ENCODE peak calls at places on chromosome 14, in seven cellular contexts. One of them, this sample, is unnamed.
A peak's percentile ranks its signal among the peaks of the same experiment; 100 is the strongest.

GRCh38 chr14:106414464-106414863 is 888.1 kb downstream of the TMEM121 start:
- DNase-seq in putamen: no peak
- DNase-seq in HCEC 1CT: no peak
- DNase-seq in SIG-M5: no peak
- DNase-seq in stromal cell of bone marrow: no peak
- DNase-seq in tibial artery: no peak
- DNase-seq in activated CD8-positive, alpha-beta memory T cell treated with anti-CD3 and anti-CD28 coated beads, Interleukin-2, amount 50 U/mL, for 4 hours: no peak
- DNase-seq in this sample: no peak

GRCh38 chr14:77043177-77043983 is 14.9 kb upstream of the IRF2BPL start:
- DNase-seq in activated CD8-positive, alpha-beta memory T cell treated with anti-CD3 and anti-CD28 coated beads, Interleukin-2, amount 50 U/mL, for 4 hours: peak; percentile 55
- DNase-seq in SIG-M5: peak; percentile 44
- DNase-seq in tibial artery: peak; percentile 57
- DNase-seq in HCEC 1CT: peak; percentile 91
- DNase-seq in putamen: peak; percentile 81
- DNase-seq in stromal cell of bone marrow: peak; percentile 78
- DNase-seq in this sample: peak; percentile 56

GRCh38 chr14:105013150-105013787 is 7.6 kb downstream of the CDCA4 start:
- DNase-seq in stromal cell of bone marrow: no peak
- DNase-seq in putamen: no peak
- DNase-seq in SIG-M5: no peak
- DNase-seq in activated CD8-positive, alpha-beta memory T cell treated with anti-CD3 and anti-CD28 coated beads, Interleukin-2, amount 50 U/mL, for 4 hours: no peak
- DNase-seq in tibial artery: no peak
- DNase-seq in HCEC 1CT: no peak
- DNase-seq in this sample: no peak

GRCh38 chr14:75402867-75403413 is 24.9 kb upstream of the JDP2 start:
- DNase-seq in putamen: no peak
- DNase-seq in SIG-M5: no peak
- DNase-seq in HCEC 1CT: no peak
- DNase-seq in tibial artery: no peak
- DNase-seq in activated CD8-positive, alpha-beta memory T cell treated with anti-CD3 and anti-CD28 coated beads, Interleukin-2, amount 50 U/mL, for 4 hours: no peak
- DNase-seq in stromal cell of bone marrow: no peak
- DNase-seq in this sample: no peak

GRCh38 chr14:61662437-61663311 is 32.6 kb upstream of the HIF1A start:
- DNase-seq in tibial artery: no peak
- DNase-seq in HCEC 1CT: peak; percentile 76
- DNase-seq in stromal cell of bone marrow: no peak
- DNase-seq in activated CD8-positive, alpha-beta memory T cell treated with anti-CD3 and anti-CD28 coated beads, Interleukin-2, amount 50 U/mL, for 4 hours: peak; percentile 44
- DNase-seq in SIG-M5: peak; percentile 77
- DNase-seq in putamen: no peak
- DNase-seq in this sample: peak; percentile 32

GRCh38 chr14:73645248-73645610 is 443 bp downstream of the DNAL1 start:
- DNase-seq in activated CD8-positive, alpha-beta memory T cell treated with anti-CD3 and anti-CD28 coated beads, Interleukin-2, amount 50 U/mL, for 4 hours: no peak
- DNase-seq in putamen: no peak
- DNase-seq in HCEC 1CT: no peak
- DNase-seq in stromal cell of bone marrow: no peak
- DNase-seq in tibial artery: no peak
- DNase-seq in SIG-M5: no peak
- DNase-seq in this sample: no peak

GRCh38 chr14:24677956-24678355 is 44.0 kb upstream of the GZMB start:
- DNase-seq in stromal cell of bone marrow: no peak
- DNase-seq in SIG-M5: no peak
- DNase-seq in activated CD8-positive, alpha-beta memory T cell treated with anti-CD3 and anti-CD28 coated beads, Interleukin-2, amount 50 U/mL, for 4 hours: no peak
- DNase-seq in putamen: no peak
- DNase-seq in HCEC 1CT: no peak
- DNase-seq in tibial artery: no peak
- DNase-seq in this sample: no peak

GRCh38 chr14:90726656-90727055 is 89.6 kb downstream of the TTC7B start:
- DNase-seq in stromal cell of bone marrow: peak; percentile 61
- DNase-seq in SIG-M5: no peak
- DNase-seq in activated CD8-positive, alpha-beta memory T cell treated with anti-CD3 and anti-CD28 coated beads, Interleukin-2, amount 50 U/mL, for 4 hours: no peak
- DNase-seq in tibial artery: peak; percentile 81
- DNase-seq in HCEC 1CT: no peak
- DNase-seq in putamen: peak; percentile 55
- DNase-seq in this sample: no peak

GRCh38 chr14:100994082-100994481 is 90.6 kb upstream of the RTL1 start:
- DNase-seq in activated CD8-positive, alpha-beta memory T cell treated with anti-CD3 and anti-CD28 coated beads, Interleukin-2, amount 50 U/mL, for 4 hours: no peak
- DNase-seq in putamen: no peak
- DNase-seq in SIG-M5: no peak
- DNase-seq in HCEC 1CT: peak; percentile 49
- DNase-seq in stromal cell of bone marrow: peak; percentile 18
- DNase-seq in tibial artery: no peak
- DNase-seq in this sample: no peak

GRCh38 chr14:100399052-100399849 is 76.1 kb downstream of the SLC25A47 start:
- DNase-seq in HCEC 1CT: no peak
- DNase-seq in tibial artery: no peak
- DNase-seq in activated CD8-positive, alpha-beta memory T cell treated with anti-CD3 and anti-CD28 coated beads, Interleukin-2, amount 50 U/mL, for 4 hours: no peak
- DNase-seq in SIG-M5: no peak
- DNase-seq in putamen: no peak
- DNase-seq in stromal cell of bone marrow: no peak
- DNase-seq in this sample: no peak

GRCh38 chr14:65639216-65639615 is 226.7 kb downstream of the FUT8 start:
- DNase-seq in SIG-M5: no peak
- DNase-seq in activated CD8-positive, alpha-beta memory T cell treated with anti-CD3 and anti-CD28 coated beads, Interleukin-2, amount 50 U/mL, for 4 hours: no peak
- DNase-seq in tibial artery: no peak
- DNase-seq in stromal cell of bone marrow: no peak
- DNase-seq in putamen: no peak
- DNase-seq in HCEC 1CT: peak; percentile 3
- DNase-seq in this sample: no peak

GRCh38 chr14:33393155-33393894 is 454.6 kb downstream of the NPAS3 start:
- DNase-seq in stromal cell of bone marrow: no peak
- DNase-seq in putamen: no peak
- DNase-seq in HCEC 1CT: no peak
- DNase-seq in tibial artery: no peak
- DNase-seq in SIG-M5: no peak
- DNase-seq in activated CD8-positive, alpha-beta memory T cell treated with anti-CD3 and anti-CD28 coated beads, Interleukin-2, amount 50 U/mL, for 4 hours: no peak
- DNase-seq in this sample: no peak

GRCh38 chr14:52299692-52300278 is 14.3 kb upstream of the PTGER2 start:
- DNase-seq in activated CD8-positive, alpha-beta memory T cell treated with anti-CD3 and anti-CD28 coated beads, Interleukin-2, amount 50 U/mL, for 4 hours: no peak
- DNase-seq in putamen: peak; percentile 20
- DNase-seq in HCEC 1CT: peak; percentile 67
- DNase-seq in tibial artery: no peak
- DNase-seq in stromal cell of bone marrow: no peak
- DNase-seq in SIG-M5: no peak
- DNase-seq in this sample: no peak

GRCh38 chr14:36556811-36557433 is 25.5 kb downstream of the NKX2-8 start:
- DNase-seq in SIG-M5: no peak
- DNase-seq in putamen: peak; percentile 19
- DNase-seq in stromal cell of bone marrow: no peak
- DNase-seq in tibial artery: no peak
- DNase-seq in activated CD8-positive, alpha-beta memory T cell treated with anti-CD3 and anti-CD28 coated beads, Interleukin-2, amount 50 U/mL, for 4 hours: no peak
- DNase-seq in HCEC 1CT: peak; percentile 23
- DNase-seq in this sample: no peak

GRCh38 chr14:74804219-74804825 is 41.2 kb downstream of the YLPM1 start:
- DNase-seq in SIG-M5: no peak
- DNase-seq in HCEC 1CT: peak; percentile 62
- DNase-seq in tibial artery: no peak
- DNase-seq in putamen: no peak
- DNase-seq in activated CD8-positive, alpha-beta memory T cell treated with anti-CD3 and anti-CD28 coated beads, Interleukin-2, amount 50 U/mL, for 4 hours: no peak
- DNase-seq in stromal cell of bone marrow: peak; percentile 26
- DNase-seq in this sample: no peak

This sample was measured in effector memory CD4-positive, alpha-beta T cell.